ENCODE peak calls at places on chromosomes 2 and 18, in four cellular contexts. G is K562, L is SK-N-SH, H is HepG2. B is an unnamed sample.

GRCh38 chr18:75654928-75655745 is 227.6 kb upstream of the SMIM21 start:
- DNase-seq in G (no peak), H (no peak), L (no peak), B (no peak)

GRCh38 chr18:11505993-11506392 is 103.4 kb upstream of the SLC35G4 start:
- DNase-seq in H (no peak), G (no peak), L (no peak), B (no peak)

GRCh38 chr18:60067426-60068210 is 167.8 kb downstream of the PMAIP1 start:
- DNase-seq in L (no peak), G (no peak), H (no peak), B (no peak)

GRCh38 chr2:234960091-234961088 is 8.6 kb downstream of the SH3BP4 start:
- DNase-seq in H (no peak), L (no peak), G (no peak), B (no peak)

GRCh38 chr2:8986327-8986976 is 17.0 kb downstream of the MBOAT2 start:
- DNase-seq in G (peak), H (peak), L (no peak), B (no peak)

GRCh38 chr2:130261970-130262760 is 63.9 kb upstream of the TUBA3E start:
- DNase-seq in G (no peak), L (peak), H (no peak), B (no peak)

GRCh38 chr2:11552260-11552638 is 18.4 kb downstream of the GREB1 start:
- DNase-seq in G (no peak), L (no peak), H (no peak), B (no peak)

GRCh38 chr2:225725726-225726125 is 326.2 kb downstream of the NYAP2 start:
- DNase-seq in L (no peak), H (no peak), G (no peak), B (no peak)

GRCh38 chr2:133720429-133720828 is 152.2 kb upstream of the NCKAP5 start:
- DNase-seq in G (no peak), H (no peak), L (no peak), B (no peak)

GRCh38 chr2:71336384-71336783 is 4.8 kb downstream of the ZNF638 start:
- DNase-seq in H (no peak), G (no peak), L (no peak), B (no peak)

GRCh38 chr2:203583696-203584095 is 48.6 kb upstream of the RAPH1 start:
- DNase-seq in L (no peak), G (no peak), H (no peak), B (no peak)

GRCh38 chr2:85765081-85765731 is 11.4 kb downstream of the ATOH8 start:
- DNase-seq in H (no peak), G (no peak), L (peak), B (no peak)

GRCh38 chr2:30417253-30417652 is 29.8 kb upstream of the LCLAT1 start:
- DNase-seq in G (no peak), H (no peak), L (no peak), B (no peak)

GRCh38 chr18:73826098-73826497 is 321.5 kb downstream of the FBXO15 start:
- DNase-seq in H (no peak), G (no peak), L (no peak), B (no peak)

GRCh38 chr2:127759931-127760330 is 51.0 kb downstream of the WDR33 start:
- DNase-seq in H (no peak), G (no peak), L (no peak), B (no peak)

GRCh38 chr18:58581265-58581664 is 47.6 kb downstream of the ALPK2 start:
- DNase-seq in H (no peak), G (no peak), L (no peak), B (peak)

GRCh38 chr2:24820598-24821432 is 27.6 kb downstream of the CENPO start:
- DNase-seq in H (no peak), L (peak), G (no peak), B (no peak)

GRCh38 chr2:205730191-205730590 is 47.9 kb downstream of the NRP2 start:
- DNase-seq in G (no peak), L (peak), H (no peak), B (no peak)

GRCh38 chr2:19125876-19126275 is 232.5 kb downstream of the OSR1 start:
- DNase-seq in H (no peak), L (no peak), G (no peak), B (no peak)

GRCh38 chr2:25341753-25342371 is at the start of gene DNMT3A:
- DNase-seq in G (peak), H (no peak), L (peak), B (no peak)

GRCh38 chr18:54100920-54101319 is 123.5 kb downstream of the MBD2 start:
- DNase-seq in G (no peak), L (no peak), H (no peak), B (no peak)

GRCh38 chr2:238527565-238527964 is 100.8 kb downstream of the ASB1 start:
- DNase-seq in G (no peak), H (no peak), L (no peak), B (no peak)

GRCh38 chr18:67733094-67733493 is 216.6 kb upstream of the DSEL start:
- DNase-seq in H (no peak), G (no peak), L (no peak), B (no peak)

GRCh38 chr2:188572592-188572991 is 280.9 kb downstream of the GULP1 start:
- DNase-seq in L (no peak), G (no peak), H (no peak), B (no peak)

GRCh38 chr2:224885836-224886547 is 156.3 kb downstream of the DOCK10 start:
- DNase-seq in G (no peak), H (no peak), L (no peak), B (no peak)

GRCh38 chr2:28662044-28662443 is 89.6 kb upstream of the PPP1CB start:
- DNase-seq in H (no peak), L (no peak), G (no peak), B (no peak)

GRCh38 chr18:49006641-49007136 is 55.9 kb upstream of the SMAD7 start:
- DNase-seq in G (no peak), H (no peak), L (no peak), B (no peak)
- TF ChIP-seq ELF1 in G (no peak), H (no peak), L (no peak), B (no peak)

GRCh38 chr18:36066001-36066400 is 1.4 kb downstream of the RPRD1A start:
- DNase-seq in L (no peak), H (no peak), G (peak), B (no peak)
- TF ChIP-seq YY1 in L (no peak), H (no peak), G (no peak), B (no peak)

GRCh38 chr2:44943031-44943692 is 1.7 kb downstream of the SIX3 start:
- DNase-seq in G (no peak), L (peak), H (no peak), B (no peak)
- H3K4me3 ChIP-seq in G (no peak), L (peak), H (no peak), B (no peak)

GRCh38 chr2:1756456-1756855 is 12.1 kb upstream of the PXDN start:
- DNase-seq in G (no peak), H (no peak), L (no peak), B (no peak)

GRCh38 chr2:1754461-1755170 is 10.3 kb upstream of the PXDN start:
- DNase-seq in G (no peak), L (no peak), H (no peak), B (no peak)

GRCh38 chr2:1757567-1757966 is 13.3 kb upstream of the PXDN start:
- DNase-seq in G (no peak), H (no peak), L (no peak), B (no peak)

GRCh38 chr2:1754046-1754445 is 9.7 kb upstream of the PXDN start:
- DNase-seq in G (no peak), L (no peak), H (no peak), B (no peak)

DNA sequence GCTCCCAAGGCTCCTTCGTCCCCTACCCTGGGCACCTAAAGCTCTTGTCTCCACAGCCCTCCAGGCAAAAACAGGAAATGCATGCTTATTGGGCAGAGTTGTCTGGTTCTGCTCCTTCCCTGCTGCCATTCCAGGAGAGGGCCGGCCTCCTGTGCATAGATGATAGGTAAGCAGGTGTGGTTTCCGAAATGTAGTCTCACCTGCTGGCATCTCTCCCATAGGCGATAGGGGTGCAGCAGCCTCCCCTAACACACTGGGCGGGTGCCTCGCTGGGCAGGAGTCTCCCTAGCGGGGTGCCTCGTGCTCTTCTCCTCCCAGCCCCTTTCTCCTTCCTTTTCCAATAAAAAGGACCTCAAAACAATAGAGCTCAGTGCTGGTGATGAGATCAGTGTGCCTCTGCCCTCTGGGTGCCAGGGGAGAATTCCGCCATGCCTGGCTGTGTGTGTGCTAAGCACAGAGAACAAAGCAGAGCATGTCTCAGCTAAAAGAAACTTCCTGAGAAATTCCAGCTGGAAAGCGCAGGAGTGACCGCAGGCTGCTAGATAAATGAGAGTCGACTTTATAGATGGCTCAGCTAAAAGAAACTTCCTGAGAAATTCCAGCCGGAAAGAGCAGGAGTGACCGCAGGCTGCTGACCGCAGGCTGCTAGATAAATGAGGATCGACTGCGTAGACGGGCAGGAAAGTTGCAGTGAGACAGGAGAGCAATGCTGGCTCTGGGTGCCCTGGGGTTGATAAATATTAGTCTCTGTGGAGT is 11.3 kb upstream of the PXDN start:
- DNase-seq in G (no peak), H (no peak), L (no peak), B (no peak)
- TF ChIP-seq ELF1 in G (no peak), H (no peak), L (no peak), B (no peak)

GRCh38 chr2:65311049-65311448 is 83.4 kb downstream of the ACTR2 start:
- DNase-seq in G (no peak), L (no peak), H (no peak), B (no peak)

GRCh38 chr2:65315042-65315441 is 87.4 kb downstream of the ACTR2 start:
- DNase-seq in H (no peak), G (no peak), L (no peak), B (no peak)

GRCh38 chr2:65313954-65314256 is 86.3 kb downstream of the ACTR2 start:
- DNase-seq in L (no peak), G (no peak), H (no peak), B (no peak)

GRCh38 chr2:65311596-65311995 is 84.0 kb downstream of the ACTR2 start:
- DNase-seq in G (no peak), L (no peak), H (no peak), B (no peak)

GRCh38 chr2:65313126-65313953 is 85.7 kb downstream of the ACTR2 start:
- DNase-seq in G (no peak), H (no peak), L (no peak), B (no peak)
- TF ChIP-seq YY1 in G (no peak), H (no peak), L (no peak), B (no peak)

DNA sequence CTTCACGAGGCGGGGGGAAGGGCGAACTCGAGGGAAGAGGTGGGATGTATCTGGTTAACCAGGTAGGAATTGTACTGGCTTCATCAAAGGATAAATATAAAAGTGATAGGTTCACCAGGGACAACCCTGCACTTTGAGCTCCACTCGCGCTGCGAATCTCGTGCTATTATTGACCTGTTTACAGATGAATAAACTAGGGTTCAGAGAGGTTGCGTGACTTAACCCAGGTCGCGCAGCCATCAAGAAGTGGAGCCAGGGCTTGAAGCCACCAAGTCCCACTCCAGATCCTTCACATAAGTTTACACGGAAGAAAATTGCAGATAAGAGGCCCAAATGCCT is 1.4 kb upstream of the CYP1B1 start:
- DNase-seq in L (no peak), H (no peak), G (no peak), B (no peak)
- H3K4me3 ChIP-seq in L (peak), H (peak), G (no peak), B (peak)

B was measured in HCT116.